ENCODE peak calls at places on chromosomes 12 and 14, in six cellular contexts. W is mammary epithelial cell; A is stomach; O is CD4-positive, alpha-beta T cell; I is pancreas; D is PC-9. Z is an unnamed sample.

GRCh38 chr14:68924392-68925158 is 54.5 kb downstream of the ACTN1 start:
- DNase-seq in W (no peak), A (no peak), O (no peak), I (no peak), D (peak; percentile 89), Z (peak; percentile 14)

GRCh38 chr12:91053951-91054715 is 3.7 kb downstream of the KERA start:
- DNase-seq in W (no peak), A (no peak), O (no peak), I (no peak), D (no peak), Z (no peak)

GRCh38 chr14:103115845-103116572 is 7.3 kb upstream of the TNFAIP2 start:
- DNase-seq in W (peak; percentile 24), A (no peak), O (no peak), I (no peak), D (peak; percentile 87), Z (no peak)

GRCh38 chr12:116236148-116236731 is 41.3 kb downstream of the MED13L start:
- DNase-seq in W (peak; percentile 40), A (peak; percentile 54), O (peak; percentile 35), I (peak; percentile 40), D (no peak), Z (peak; percentile 41)

GRCh38 chr12:63308701-63309100 is 157.7 kb upstream of the AVPR1A start:
- DNase-seq in W (no peak), A (no peak), O (no peak), I (no peak), D (no peak), Z (no peak)

GRCh38 chr12:76757694-76758093 is 6.2 kb upstream of the ZDHHC17 start:
- DNase-seq in W (peak; percentile 22), A (no peak), O (no peak), I (no peak), D (no peak), Z (no peak)

GRCh38 chr12:117188961-117189724 is 1.1 kb downstream of the FBXO21 start:
- DNase-seq in W (peak; percentile 24), A (no peak), O (no peak), I (no peak), D (no peak), Z (peak; percentile 12)

GRCh38 chr12:21502872-21503271 is 1.3 kb downstream of the GOLT1B start:
- DNase-seq in W (no peak), A (no peak), O (no peak), I (no peak), D (no peak), Z (no peak)

GRCh38 chr12:65200007-65200665 is 30.8 kb downstream of the LEMD3 start:
- DNase-seq in W (no peak), A (no peak), O (no peak), I (no peak), D (no peak), Z (no peak)

GRCh38 chr12:14893471-14894250 is 8.0 kb upstream of the MGP start:
- DNase-seq in W (no peak), A (no peak), O (no peak), I (no peak), D (no peak), Z (no peak)

GRCh38 chr12:14896477-14897184 is 11.0 kb upstream of the MGP start:
- DNase-seq in W (no peak), A (no peak), O (no peak), I (no peak), D (no peak), Z (no peak)

GRCh38 chr12:14892726-14893442 is 7.2 kb upstream of the MGP start:
- DNase-seq in W (no peak), A (no peak), O (no peak), I (no peak), D (no peak), Z (no peak)
- TF ChIP-seq CTCF in W (no peak), A (no peak), O (no peak), I (no peak), D (no peak), Z (no peak)

GRCh38 chr14:88196925-88197324 is 126.1 kb downstream of the KCNK10 start:
- DNase-seq in W (no peak), A (no peak), O (no peak), I (no peak), D (no peak), Z (no peak)

GRCh38 chr14:88191605-88192004 is 131.5 kb downstream of the KCNK10 start:
- DNase-seq in W (no peak), A (no peak), O (no peak), I (no peak), D (no peak), Z (no peak)

GRCh38 chr14:88195676-88196075 is 127.4 kb downstream of the KCNK10 start:
- DNase-seq in W (no peak), A (no peak), O (no peak), I (peak; percentile 8), D (no peak), Z (no peak)

GRCh38 chr14:88198441-88198840 is 124.6 kb downstream of the KCNK10 start:
- DNase-seq in W (no peak), A (no peak), O (no peak), I (no peak), D (no peak), Z (no peak)

DNA sequence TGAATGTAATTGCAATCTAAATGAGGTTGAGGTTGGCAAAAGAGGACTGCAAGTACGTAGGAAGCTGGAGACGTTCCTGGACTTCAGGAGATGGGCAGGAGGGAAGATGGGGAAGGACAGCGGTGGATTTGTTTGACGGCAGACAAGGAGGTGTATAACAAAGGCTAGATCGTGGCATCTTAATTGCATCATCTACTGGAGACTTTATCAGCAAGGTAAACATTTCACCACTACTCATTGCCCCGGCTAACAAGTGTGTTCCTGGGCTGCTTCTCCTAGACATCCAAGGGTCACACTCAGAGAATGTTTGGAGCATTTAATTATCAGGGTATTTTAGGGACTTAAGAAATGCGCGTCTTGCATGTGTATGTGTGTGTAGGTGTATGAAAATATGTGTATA is 128.5 kb downstream of the KCNK10 start:
- DNase-seq in W (no peak), A (no peak), O (no peak), I (no peak), D (no peak), Z (no peak)
- H3K27ac ChIP-seq in W (no peak overlapping the region), A (no peak overlapping the region), O (no peak overlapping the region), I (no peak overlapping the region), D (no peak overlapping the region), Z (no peak overlapping the region)

GRCh38 chr14:73660511-73660910 is 15.7 kb downstream of the DNAL1 start:
- DNase-seq in W (no peak), A (no peak), O (no peak), I (no peak), D (no peak), Z (no peak)
- TF ChIP-seq CTCF in W (no peak), A (no peak), O (no peak), I (no peak), D (no peak), Z (no peak)

DNA sequence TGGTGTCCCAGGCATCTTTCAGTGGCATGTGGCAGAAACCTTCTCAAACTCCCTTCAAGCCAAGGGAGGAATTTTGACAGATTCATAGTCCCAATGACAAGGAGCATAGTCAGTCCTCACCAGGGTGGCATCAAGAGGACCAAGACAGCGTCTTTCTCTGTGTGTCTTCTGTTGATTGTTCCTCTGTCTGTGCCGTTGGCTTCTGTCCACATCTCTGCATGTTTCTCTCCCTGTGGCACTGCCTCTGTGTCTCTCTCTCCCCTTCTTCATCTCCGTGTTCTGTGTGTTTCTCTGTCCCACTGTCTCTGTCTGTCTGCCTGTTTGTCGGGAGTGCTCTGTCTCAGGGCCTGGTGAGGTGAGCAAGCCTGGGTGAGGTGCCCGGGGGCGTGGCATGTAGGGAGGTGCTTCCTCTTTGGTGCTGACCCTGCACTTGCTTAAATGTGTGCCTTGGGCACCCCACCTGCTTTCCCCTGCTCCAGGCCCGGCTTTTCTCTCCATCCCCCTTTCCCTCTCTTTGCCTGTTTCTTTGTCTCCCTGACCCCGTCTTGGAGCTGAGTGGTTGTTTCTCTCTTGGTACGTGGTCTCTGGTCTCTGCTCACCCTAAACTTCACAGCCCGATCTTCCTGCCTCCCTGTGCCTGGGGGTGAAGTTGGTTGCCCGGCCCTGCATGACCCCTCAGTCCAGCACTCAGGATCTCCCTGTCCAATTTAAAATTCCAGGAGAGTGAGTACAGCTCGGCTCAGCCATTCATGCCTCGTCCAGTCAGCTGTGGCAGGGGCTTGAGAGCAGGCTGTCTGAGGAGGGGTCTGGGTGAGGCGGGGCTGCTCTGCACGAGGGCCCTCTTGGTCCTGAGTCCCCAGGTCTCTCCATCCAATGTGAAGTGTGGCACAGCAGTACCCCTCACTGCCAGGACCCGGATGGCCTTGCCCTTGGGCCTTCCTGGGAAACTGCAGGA is 28.5 kb downstream of the JDP2 start:
- DNase-seq in W (no peak), A (peak; percentile 40), O (no peak), I (no peak), D (no peak), Z (no peak)
- H3K27ac ChIP-seq in W (no peak overlapping the region), A (peak overlapping the region; percentile 16), O (no peak overlapping the region), I (no peak overlapping the region), D (peak overlapping the region; percentile 94), Z (peak overlapping the region; percentile 31)

DNA sequence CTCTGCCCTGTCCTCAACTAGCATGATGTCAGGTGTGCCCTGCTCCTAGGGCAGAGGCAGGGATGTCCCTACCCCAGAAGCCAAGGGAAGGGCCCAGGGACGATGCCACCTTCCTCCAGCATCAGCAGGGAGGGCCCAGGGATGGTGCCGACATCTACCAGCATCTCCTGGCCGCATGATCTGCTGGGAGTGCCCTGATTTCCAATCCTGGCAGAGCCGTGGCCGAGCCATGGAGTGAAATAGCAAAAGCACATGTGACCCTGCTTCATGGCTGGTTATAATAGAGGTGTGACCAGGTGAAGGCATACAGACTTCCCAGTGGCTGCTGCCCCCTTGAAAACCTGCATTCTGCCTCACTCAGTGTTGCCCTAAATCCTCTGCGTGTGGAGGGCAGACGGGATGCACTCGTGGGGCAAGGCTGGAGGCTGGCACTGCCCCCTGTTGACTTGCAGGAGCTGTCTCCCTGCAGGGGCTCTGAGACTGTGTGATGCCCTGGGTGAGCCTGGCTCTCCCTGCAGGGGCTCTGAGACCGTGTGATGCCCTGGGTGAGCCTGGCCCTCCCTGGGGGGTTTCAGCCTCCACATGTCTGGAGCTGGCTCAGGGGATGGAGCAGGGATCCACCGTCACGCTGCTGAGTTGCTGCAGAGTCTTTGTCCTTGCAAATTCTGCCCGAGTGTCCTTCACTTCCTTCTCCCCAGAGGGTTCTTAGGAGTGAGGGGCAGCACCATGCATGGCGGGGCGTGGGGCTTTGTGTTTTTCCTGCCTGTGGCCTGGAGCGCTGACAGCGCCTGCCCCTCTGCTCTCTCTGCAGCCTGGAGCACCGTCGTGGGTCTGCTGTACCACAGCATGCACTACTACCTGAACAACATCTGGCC is 51.7 kb downstream of the ADGRD1 start:
- DNase-seq in W (no peak), A (no peak), O (no peak), I (no peak), D (no peak), Z (no peak)
- TF ChIP-seq CTCF in W (no peak), A (no peak), O (no peak), I (no peak), D (no peak), Z (no peak)

GRCh38 chr14:105487986-105488777 is 1.5 kb downstream of the CRIP1 start:
- DNase-seq in W (no peak), A (no peak), O (no peak), I (no peak), D (no peak), Z (no peak)
- H3K27ac ChIP-seq in W (no peak overlapping the region), A (peak overlapping the region; percentile 97), O (peak overlapping the region; percentile 100), I (no peak overlapping the region), D (no peak overlapping the region), Z (peak overlapping the region; percentile 100)

GRCh38 chr14:61694830-61695694 is at the start of gene HIF1A:
- DNase-seq in W (peak; percentile 99), A (peak; percentile 97), O (peak; percentile 91), I (peak; percentile 96), D (peak; percentile 98), Z (peak; percentile 97)
- TF ChIP-seq CTCF in W (no peak), A (no peak), O (no peak), I (no peak), D (no peak), Z (peak; percentile 39)

Z was measured in RWPE1.